ENCODE peak calls at places on chromosomes 11 and 22, in four cellular contexts. Z is H1, H is HepG2, T is GM12878. N is an unnamed sample.

GRCh38 chr11:117646419-117646818 is 150.6 kb downstream of the DSCAML1 start:
- DNase-seq in H (no peak), Z (no peak), T (no peak), N (no peak)

GRCh38 chr22:37844904-37845334 is 785 bp upstream of the ANKRD54 start:
- DNase-seq in Z (no peak), T (no peak), H (no peak), N (no peak)

GRCh38 chr11:32796425-32796824 is 2.0 kb upstream of the CCDC73 start:
- DNase-seq in Z (no peak), H (no peak), T (no peak), N (no peak)

GRCh38 chr11:1828542-1828941 is 6.2 kb upstream of the SYT8 start:
- DNase-seq in Z (no peak), T (no peak), H (no peak), N (no peak)

GRCh38 chr11:111220716-111221115 is 24.8 kb upstream of the POU2AF2 start:
- DNase-seq in T (no peak), Z (no peak), H (no peak), N (no peak)

GRCh38 chr11:20207781-20208621 is 47.7 kb upstream of the DBX1 start:
- DNase-seq in T (no peak), Z (peak), H (no peak), N (no peak)

GRCh38 chr22:50082961-50083461 is 2.2 kb downstream of the MLC1 start:
- DNase-seq in Z (no peak), T (no peak), H (peak), N (no peak)

GRCh38 chr11:106988151-106988806 is 30.0 kb downstream of the GUCY1A2 start:
- DNase-seq in Z (no peak), T (no peak), H (no peak), N (no peak)

GRCh38 chr22:42344391-42344861 is 74.0 kb upstream of the TCF20 start:
- DNase-seq in H (no peak), Z (peak), T (no peak), N (no peak)

GRCh38 chr11:2445107-2445947 is 519 bp downstream of the KCNQ1 start:
- DNase-seq in T (no peak), H (no peak), Z (no peak), N (peak)

GRCh38 chr11:124633355-124633754 is 10.7 kb downstream of the TBRG1 start:
- DNase-seq in Z (no peak), T (no peak), H (no peak), N (peak)

GRCh38 chr11:92329644-92330043 is 105.0 kb downstream of the FAT3 start:
- DNase-seq in H (no peak), T (no peak), Z (no peak), N (no peak)

GRCh38 chr11:126061707-126062678 is 673 bp downstream of the CDON start:
- DNase-seq in Z (peak), T (no peak), H (peak), N (peak)

GRCh38 chr11:2791521-2792375 is 92.0 kb upstream of the KCNQ1OT1 start:
- DNase-seq in Z (peak), H (no peak), T (no peak), N (no peak)

GRCh38 chr22:36386351-36386899 is 1.3 kb downstream of the MYH9 start:
- DNase-seq in T (peak), H (no peak), Z (no peak), N (no peak)
- TF ChIP-seq SP1 in T (peak), H (no peak), Z (no peak), N (no peak)

DNA sequence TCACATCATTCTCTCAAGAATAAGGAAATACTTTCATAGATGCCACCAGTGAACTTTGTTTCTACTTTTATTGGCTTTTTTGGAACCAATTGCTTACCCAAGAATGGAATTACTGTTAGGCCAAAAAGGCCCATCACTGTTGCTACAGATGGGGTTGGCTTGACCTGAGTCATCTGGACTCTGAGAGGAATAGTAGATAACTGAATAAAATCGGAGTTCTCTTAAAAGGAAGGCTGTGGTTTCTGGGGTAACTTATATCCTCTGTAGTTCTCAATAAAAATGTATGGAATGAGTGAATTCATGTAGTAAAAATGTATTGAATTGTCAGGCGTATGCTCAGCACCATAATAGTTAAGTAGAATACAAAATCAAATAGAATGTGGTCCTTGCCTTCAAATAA is 56.6 kb downstream of the ARHGEF12 start:
- DNase-seq in T (no peak), H (no peak), Z (no peak), N (no peak)
- TF ChIP-seq SUZ12 in T (no peak), H (no peak), Z (no peak), N (no peak)

GRCh38 chr11:45658292-45658991 is 7.0 kb downstream of the CHST1 start:
- DNase-seq in H (peak), T (no peak), Z (peak), N (no peak)
- TF ChIP-seq SP1 in H (no peak), T (no peak), Z (no peak), N (no peak)

DNA sequence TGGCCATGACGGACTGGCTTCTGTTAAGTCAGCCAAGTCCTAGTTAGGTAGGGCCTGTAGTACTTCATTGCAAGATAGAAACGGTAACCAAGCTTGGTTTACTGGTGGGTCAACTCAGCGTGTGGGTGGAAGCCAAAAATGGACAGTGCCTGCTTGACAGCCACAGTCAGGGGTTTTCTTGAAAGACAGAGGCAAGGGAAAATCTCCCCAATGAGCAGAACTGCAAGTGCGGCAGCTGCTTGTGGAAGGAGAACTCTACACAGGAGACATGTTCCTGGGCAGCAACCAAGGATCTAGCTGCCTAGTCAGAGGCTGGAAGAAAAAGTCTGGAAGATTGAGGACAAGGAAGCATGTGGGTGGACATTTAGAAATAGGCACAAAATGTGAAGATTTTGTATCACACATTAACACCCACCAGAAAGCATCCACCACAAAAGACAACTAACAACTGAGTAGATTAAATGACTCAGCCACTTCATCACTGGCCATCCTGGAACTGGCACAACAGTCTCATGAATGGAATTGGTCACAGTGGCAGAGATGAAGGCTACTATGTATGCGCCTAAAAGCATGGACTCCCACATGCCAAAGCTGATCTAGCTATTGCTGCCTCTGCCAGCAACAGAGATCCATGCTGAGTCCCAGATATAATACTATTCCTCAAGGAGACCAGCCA is 40.9 kb upstream of the SCUBE2 start:
- DNase-seq in H (no peak), Z (no peak), T (no peak), N (no peak)
- TF ChIP-seq SUZ12 in H (no peak), Z (no peak), T (no peak), N (no peak)

GRCh38 chr11:55966391-55966790 is 3.4 kb downstream of the OR10AG1 start:
- DNase-seq in T (no peak), Z (no peak), H (no peak), N (no peak)
- TF ChIP-seq SP1 in T (no peak), Z (no peak), H (no peak), N (no peak)

GRCh38 chr22:23055448-23056179 is 14.7 kb upstream of the GNAZ start:
- DNase-seq in H (no peak), Z (peak), T (no peak), N (no peak)

GRCh38 chr22:23053912-23054530 is 16.3 kb upstream of the GNAZ start:
- DNase-seq in T (no peak), H (no peak), Z (peak), N (no peak)

GRCh38 chr22:23053051-23053707 is 17.1 kb upstream of the GNAZ start:
- DNase-seq in H (no peak), Z (peak), T (no peak), N (no peak)

GRCh38 chr22:23057331-23057730 is 13.0 kb upstream of the GNAZ start:
- DNase-seq in H (no peak), Z (no peak), T (no peak), N (no peak)

DNA sequence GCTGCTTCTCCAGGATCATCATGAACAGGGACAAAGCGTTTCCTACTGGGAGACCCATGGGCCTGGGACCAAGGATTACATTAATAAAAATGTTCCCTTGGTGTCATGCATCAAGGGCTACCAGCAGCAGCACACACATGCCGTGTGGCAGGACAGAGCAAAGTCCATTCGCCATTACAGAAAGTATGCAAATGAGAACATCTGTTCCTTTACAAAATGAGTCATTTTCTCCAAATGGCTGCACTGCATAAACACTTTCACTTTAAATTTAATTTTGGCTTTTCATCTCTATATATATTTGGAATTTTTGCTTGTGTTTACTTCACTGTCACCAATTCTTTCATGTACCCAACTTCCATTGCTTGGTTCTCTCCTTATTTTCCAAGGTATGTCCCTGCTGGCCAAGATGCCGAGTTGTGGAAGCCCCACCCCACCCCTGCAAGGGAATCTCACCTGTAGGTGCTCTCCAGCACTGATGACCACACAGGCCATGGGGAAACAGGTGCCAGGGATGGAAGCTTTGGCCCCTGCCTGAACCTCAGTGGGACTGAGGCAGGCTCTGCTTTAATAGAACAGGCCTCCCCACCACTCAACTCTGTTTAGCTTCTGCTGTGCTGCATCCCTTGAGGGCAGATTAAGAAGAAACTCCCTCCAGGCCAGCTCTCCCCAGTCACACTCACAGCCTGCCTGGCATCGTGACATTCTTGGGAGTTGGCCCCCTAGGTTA is 15.6 kb upstream of the GNAZ start:
- DNase-seq in T (peak), H (no peak), Z (peak), N (no peak)
- TF ChIP-seq SUZ12 in T (no peak), H (no peak), Z (no peak), N (no peak)

DNA sequence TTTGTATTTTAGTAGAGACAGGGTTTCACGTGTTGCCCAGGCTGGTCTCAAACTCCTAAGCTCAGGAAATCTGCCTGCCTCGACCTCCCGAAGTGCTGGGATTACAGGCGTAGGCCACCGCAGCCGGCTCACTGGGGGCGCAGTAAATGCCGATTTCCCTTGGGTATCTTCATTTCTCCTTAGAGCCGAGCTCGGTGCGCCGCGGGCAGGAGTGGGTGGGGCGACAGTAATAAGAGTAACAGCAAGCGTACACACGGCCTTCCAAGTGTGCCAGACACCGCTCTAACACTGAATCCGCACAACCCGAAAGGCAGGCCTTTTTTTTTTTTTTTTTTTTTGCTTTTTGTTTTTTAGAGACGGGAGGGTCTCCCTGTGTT is 511 bp upstream of the ADSL start:
- DNase-seq in Z (peak), T (no peak), H (peak), N (peak)
- TF ChIP-seq SP1 in Z (no peak), T (no peak), H (no peak), N (no peak)

DNA sequence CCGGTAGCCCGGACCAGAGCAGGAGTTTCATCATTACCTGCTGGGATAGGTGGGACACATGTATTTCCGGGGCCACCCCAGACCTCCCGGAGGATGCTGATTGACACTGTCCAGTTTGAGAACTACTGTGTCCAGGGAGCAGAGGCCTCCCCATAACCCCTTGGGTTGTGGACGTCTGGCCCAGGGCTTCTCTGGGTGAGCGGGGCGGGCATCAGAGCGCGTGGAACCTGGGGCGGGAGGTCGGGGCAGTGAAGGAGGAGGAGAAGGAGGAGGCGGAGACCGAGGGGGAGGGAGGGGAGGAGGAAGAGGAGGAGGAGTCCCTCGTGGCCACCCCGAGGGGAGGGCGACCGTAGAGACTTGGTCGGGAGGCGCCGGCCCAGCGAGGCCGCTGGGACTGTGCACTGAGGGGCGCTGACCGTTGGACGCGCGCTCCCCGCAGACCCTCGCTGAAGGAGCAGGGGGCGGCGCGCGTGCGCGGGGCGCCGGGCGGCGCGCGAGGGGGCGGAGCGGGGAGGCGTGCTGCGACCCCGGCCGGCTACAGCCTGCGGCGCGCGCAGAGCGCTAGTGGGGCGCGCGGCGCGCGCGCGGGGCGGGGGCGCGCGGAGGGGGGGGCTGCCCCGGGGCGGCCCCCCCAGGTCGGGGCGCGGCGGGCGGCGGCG is at the start of gene GRK3:
- DNase-seq in H (no peak), T (no peak), Z (peak), N (peak)
- TF ChIP-seq SUZ12 in H (no peak), T (no peak), Z (no peak), N (no peak)

DNA sequence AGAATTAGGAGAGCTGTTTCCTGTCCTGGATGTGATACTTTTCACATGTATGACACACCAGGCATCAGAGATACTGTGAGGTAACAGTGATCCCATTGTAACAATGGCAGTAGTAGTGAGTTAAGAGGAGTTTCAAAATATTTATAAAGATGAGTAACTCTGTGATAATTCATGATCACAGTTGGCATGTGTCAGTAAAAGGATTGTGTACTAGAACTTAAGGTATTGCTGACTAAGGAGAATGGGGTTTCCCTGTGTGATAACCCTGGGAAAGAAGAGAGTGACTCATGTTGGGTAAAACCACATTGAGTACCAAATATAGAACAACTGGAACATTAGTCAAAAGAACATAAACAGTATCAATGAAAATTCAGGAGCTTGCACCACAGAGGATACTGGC is 22.9 kb upstream of the SLC5A1 start:
- DNase-seq in Z (no peak), T (no peak), H (peak), N (no peak)
- TF ChIP-seq SP1 in Z (no peak), T (no peak), H (no peak), N (no peak)

DNA sequence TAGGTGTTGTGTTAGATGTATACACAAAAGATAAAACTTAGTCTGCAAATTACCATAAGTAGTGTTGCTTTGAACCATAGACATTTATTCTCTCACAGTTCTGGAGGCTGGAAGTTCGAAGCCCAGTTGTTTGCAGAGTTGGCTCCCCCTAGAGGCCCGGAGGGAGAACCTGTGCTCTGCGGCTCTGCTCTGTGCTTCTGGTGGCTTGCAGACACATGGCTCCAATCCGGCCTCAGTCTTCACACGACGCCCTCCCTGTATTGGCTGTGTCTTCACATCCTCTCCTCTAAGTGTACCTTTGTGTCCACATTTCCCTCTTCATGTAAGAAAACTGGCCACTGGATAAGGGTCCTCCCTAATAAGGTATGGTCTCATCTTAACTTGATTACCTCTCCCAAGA is 128.4 kb downstream of the OPCML start:
- DNase-seq in Z (peak), H (no peak), T (no peak), N (peak)
- TF ChIP-seq SUZ12 in Z (no peak), H (no peak), T (no peak), N (no peak)

N was measured in HEK293T.